ENCODE peak calls at places on chromosome 22, in five cellular contexts. J, Q, S, X and N are unnamed samples.
A peak's percentile ranks its signal among the peaks of the same experiment; 100 is the strongest.

GRCh38 chr22:48957311-48957986 is 870.2 kb downstream of the BRD1 start:
- DNase-seq in J (no peak), Q (no peak), S (no peak), X (peak; percentile 20), N (peak; percentile 49)

GRCh38 chr22:37425800-37426531 is 1.3 kb downstream of the ELFN2 start:
- DNase-seq in J (no peak), Q (no peak), S (no peak), X (peak; percentile 73), N (no peak)

GRCh38 chr22:17938484-17938924 is 85.9 kb downstream of the MICAL3 start:
- DNase-seq in J (peak; percentile 44), Q (no peak), S (no peak), X (no peak), N (no peak)

GRCh38 chr22:27719535-27720227 is 81.9 kb downstream of the MN1 start:
- DNase-seq in J (peak; percentile 35), Q (no peak), S (no peak), X (peak; percentile 72), N (no peak)

GRCh38 chr22:36332623-36333331 is 55.0 kb downstream of the MYH9 start:
- DNase-seq in J (no peak), Q (peak; percentile 38), S (no peak), X (no peak), N (peak; percentile 74)

GRCh38 chr22:37310815-37311595 is 28.7 kb downstream of the CYTH4 start:
- DNase-seq in J (peak; percentile 51), Q (no peak), S (no peak), X (no peak), N (no peak)

GRCh38 chr22:31872209-31872608 is 72.1 kb upstream of the YWHAH start:
- DNase-seq in J (no peak), Q (no peak), S (no peak), X (peak; percentile 38), N (no peak)

GRCh38 chr22:40628354-40629042 is 8.0 kb downstream of the MRTFA start:
- DNase-seq in J (no peak), Q (no peak), S (no peak), X (no peak), N (no peak)

GRCh38 chr22:22388055-22388454 is 120.5 kb downstream of the ZNF280B start:
- DNase-seq in J (no peak), Q (no peak), S (no peak), X (no peak), N (no peak)

GRCh38 chr22:22386602-22387385 is 121.7 kb downstream of the ZNF280B start:
- DNase-seq in J (no peak), Q (no peak), S (no peak), X (no peak), N (no peak)

GRCh38 chr22:22387386-22387736 is 121.2 kb downstream of the ZNF280B start:
- DNase-seq in J (no peak), Q (no peak), S (no peak), X (no peak), N (no peak)

GRCh38 chr22:22384267-22384666 is 124.3 kb downstream of the ZNF280B start:
- DNase-seq in J (no peak), Q (no peak), S (no peak), X (no peak), N (no peak)

DNA sequence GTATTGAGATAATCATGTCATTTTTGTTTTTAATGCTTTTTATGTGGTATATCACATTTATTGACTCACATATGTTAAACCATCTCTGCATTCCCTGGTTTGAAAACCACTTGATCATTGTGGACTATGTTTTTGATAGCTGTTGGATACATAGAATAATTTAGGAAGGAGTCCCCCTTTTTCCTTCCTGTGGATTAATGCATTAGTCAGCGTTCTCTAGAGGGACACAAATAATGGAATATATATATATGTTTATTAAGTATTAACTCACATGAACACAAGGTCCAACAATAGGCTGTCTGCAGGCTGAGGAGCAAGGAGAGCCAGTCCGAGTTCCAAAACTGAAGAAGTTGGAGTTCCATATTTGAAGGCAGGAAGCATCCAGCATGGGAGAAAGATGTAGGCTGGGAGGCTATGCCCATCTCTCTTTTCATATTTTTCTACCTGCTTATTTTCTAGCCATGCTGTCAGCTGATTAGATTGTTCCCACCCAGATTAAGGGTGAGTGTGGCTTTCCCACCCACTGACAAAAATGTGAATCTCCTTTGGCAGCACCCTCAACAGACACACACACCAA is 123.8 kb downstream of the ZNF280B start:
- DNase-seq in J (no peak), Q (no peak), S (no peak), X (no peak), N (no peak)
- H3K27me3 ChIP-seq in J (peaks cover 45% of the 10 kb centered on the region), Q (no peaks in the 10 kb centered on the region), S (no peaks in the 10 kb centered on the region), X (peaks cover 77% of the 10 kb centered on the region), N (peaks cover 9% of the 10 kb centered on the region)

GRCh38 chr22:45631839-45632238 is 39.8 kb upstream of the ATXN10 start:
- DNase-seq in J (no peak), Q (no peak), S (no peak), X (no peak), N (no peak)

GRCh38 chr22:45629469-45630089 is 42.1 kb upstream of the ATXN10 start:
- DNase-seq in J (no peak), Q (no peak), S (no peak), X (peak; percentile 77), N (no peak)

GRCh38 chr22:45628508-45628907 is 43.1 kb upstream of the ATXN10 start:
- DNase-seq in J (no peak), Q (no peak), S (no peak), X (peak; percentile 73), N (no peak)

GRCh38 chr22:45631140-45631539 is 40.5 kb upstream of the ATXN10 start:
- DNase-seq in J (no peak), Q (no peak), S (no peak), X (peak; percentile 81), N (peak; percentile 54)

GRCh38 chr22:45630436-45630835 is 41.2 kb upstream of the ATXN10 start:
- DNase-seq in J (no peak), Q (no peak), S (no peak), X (no peak), N (no peak)
- H3K27me3 ChIP-seq in J (peaks cover 66% of the 10 kb centered on the region), Q (no peaks in the 10 kb centered on the region), S (no peaks in the 10 kb centered on the region), X (no peaks in the 10 kb centered on the region), N (peaks cover 74% of the 10 kb centered on the region)

GRCh38 chr22:47277001-47277400 is 514.6 kb downstream of the TBC1D22A start:
- DNase-seq in J (peak; percentile 15), Q (no peak), S (no peak), X (no peak), N (no peak)
- H3K27me3 ChIP-seq in J (peaks cover 30% of the 10 kb centered on the region), Q (no peaks in the 10 kb centered on the region), S (no peaks in the 10 kb centered on the region), X (no peaks in the 10 kb centered on the region), N (peaks cover 40% of the 10 kb centered on the region)

DNA sequence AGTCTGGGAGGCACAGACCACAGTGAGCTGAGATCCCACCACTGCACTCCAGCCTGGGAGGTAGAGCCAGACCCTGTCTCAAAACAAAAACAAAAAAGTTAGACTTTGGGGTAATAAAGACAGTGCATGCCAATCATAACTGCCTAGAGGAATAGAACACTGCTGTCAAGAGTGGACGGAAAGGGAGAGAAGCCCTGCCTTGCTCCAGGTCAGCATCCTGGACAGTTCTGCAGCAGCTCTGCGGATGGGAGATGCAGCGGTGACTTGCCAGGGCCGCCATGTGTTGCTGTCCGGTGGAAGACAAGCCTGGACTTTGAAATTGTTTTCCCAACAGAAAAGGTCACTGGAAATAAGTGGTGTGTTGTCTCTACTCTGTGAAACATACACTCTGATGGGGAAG is 618.2 kb downstream of the TBC1D22A start:
- DNase-seq in J (no peak), Q (no peak), S (no peak), X (no peak), N (peak; percentile 6)
- H3K27me3 ChIP-seq in J (peaks cover 9% of the 10 kb centered on the region), Q (no peaks in the 10 kb centered on the region), S (no peaks in the 10 kb centered on the region), X (no peaks in the 10 kb centered on the region), N (no peaks in the 10 kb centered on the region)

DNA sequence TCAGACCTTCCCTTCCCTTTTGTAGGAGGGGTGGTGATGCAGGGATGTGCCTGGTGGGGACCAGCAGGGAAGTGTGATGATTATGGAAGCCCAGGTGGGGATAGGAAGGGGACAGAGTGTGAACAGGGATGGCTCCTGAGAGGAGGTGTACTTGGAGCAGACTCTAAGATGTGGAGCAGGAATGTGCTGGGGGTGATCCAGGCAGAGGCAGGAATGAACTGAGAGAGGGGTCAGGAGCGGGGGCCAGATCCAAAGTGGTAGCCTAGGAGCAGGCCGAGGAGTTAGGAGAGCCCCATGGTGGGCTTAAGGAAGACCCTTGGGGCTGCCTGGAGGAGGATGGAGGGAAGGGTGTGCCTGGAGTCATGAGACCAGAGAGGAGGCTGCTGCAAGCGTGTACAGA is 3.7 kb downstream of the NPTXR start:
- DNase-seq in J (no peak), Q (no peak), S (no peak), X (no peak), N (no peak)
- H3K27me3 ChIP-seq in J (peaks cover 6% of the 10 kb centered on the region), Q (no peaks in the 10 kb centered on the region), S (no peaks in the 10 kb centered on the region), X (peaks cover 21% of the 10 kb centered on the region), N (no peaks in the 10 kb centered on the region)

DNA sequence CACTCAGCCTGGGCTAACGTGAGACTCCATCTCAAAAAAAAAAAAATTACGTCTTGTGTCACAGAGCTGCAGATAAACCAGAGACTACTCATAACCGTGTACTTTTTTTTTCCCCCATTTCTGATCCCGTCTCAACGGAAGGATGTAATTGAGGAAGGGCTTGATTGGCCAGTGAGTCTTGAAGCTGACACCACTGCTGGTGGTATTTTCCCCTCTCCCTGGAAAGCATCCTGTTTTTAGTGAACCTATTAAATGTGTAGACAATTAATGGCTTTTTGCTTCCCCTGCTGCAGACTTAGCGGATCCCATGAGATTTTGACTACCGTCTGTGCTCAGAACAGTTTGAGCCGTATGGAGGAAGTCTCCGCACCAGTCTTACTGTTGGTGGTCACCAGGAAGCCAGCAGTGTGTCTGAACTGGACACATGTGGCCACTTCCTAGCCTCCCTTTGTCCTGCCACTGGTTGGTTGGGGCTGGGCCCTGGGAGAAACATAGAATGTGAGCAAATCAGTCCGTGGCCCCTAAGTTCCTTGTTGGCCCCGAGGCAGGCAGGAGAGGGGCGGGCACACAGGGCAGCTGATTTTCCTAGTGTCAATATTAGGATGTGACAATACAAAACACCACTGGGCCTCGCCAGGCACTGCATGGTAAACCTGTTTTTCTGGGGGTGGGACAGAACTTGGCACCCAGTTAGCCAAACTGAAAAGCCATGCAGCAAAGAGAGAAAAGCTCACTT is 3.1 kb downstream of the BIK start:
- DNase-seq in J (no peak), Q (no peak), S (no peak), X (no peak), N (no peak)
- H3K27me3 ChIP-seq in J (peaks cover 34% of the 10 kb centered on the region), Q (no peaks in the 10 kb centered on the region), S (peaks cover 10% of the 10 kb centered on the region), X (peaks cover 29% of the 10 kb centered on the region), N (peaks cover 72% of the 10 kb centered on the region)

DNA sequence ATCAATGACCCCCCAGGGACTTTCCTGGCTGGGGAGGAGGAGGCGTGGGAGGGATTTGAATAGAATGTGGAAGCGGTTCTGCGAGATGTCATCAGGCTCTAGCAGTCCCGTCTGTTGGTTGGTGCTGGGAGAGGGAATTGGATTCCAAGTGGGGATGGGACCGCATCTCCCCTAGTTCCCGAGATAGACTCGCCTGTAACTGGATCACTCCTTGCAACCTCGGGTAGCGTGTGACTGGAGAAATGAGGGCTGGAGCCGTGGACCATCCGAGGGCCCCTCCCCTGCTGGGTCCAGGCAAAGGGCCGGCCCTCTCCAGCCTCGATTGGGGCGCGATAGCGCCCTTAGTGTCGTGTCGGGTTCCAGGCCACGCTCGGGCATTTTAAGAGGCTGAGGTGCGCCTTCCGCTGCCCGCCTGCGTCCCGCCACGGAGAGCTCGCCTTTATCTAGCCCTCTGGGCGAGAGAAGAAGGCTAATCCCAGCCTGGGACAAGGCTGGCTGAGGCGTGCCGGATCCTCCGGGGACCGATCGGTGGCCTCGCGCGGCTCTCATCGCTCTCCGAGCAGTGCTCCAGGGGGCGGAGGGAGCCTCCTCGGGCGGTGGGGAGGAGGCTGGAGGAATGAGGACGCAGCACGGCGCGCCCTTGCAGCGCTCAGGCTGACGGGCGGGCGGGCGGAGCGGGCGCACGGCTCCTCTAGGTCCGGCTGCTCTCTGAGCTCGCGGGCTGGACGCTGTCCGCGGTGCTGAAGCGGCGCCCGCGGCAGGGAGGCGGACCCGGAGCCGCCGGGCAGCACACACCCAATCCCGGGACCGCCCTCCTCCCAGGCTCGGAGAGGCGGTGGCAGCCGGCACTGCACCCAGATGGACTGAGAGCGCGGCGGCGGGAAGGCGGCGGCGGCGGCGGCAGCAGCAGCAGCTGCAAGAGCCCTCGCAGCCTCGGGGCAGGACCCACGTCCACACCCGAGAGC is 107.8 kb downstream of the OSBP2 start:
- DNase-seq in J (peak; percentile 89), Q (peak; percentile 29), S (peak; percentile 50), X (peak; percentile 94), N (peak; percentile 75)
- H3K27me3 ChIP-seq in J (peaks cover 17% of the 10 kb centered on the region), Q (peaks cover 19% of the 10 kb centered on the region), S (no peaks in the 10 kb centered on the region), X (peaks cover 7% of the 10 kb centered on the region), N (no peaks in the 10 kb centered on the region)